ENCODE peak calls at places on chromosome X, in seven cellular contexts. G is mesenchymal stem cell, X is H9, W is trophoblast cell, H is H1, U is mesendoderm, K is neuronal stem cell. L is an unnamed sample.

GRCh38 chrX:13093489-13094140 is 49.2 kb upstream of the FAM9C start:
- DNase-seq in U (no peak), K (no peak), W (no peak), X (no peak), G (no peak), H (no peak), L (no peak)

GRCh38 chrX:108090474-108091265 is 672 bp downstream of the PSMD10 start:
- DNase-seq in W (peak; percentile 20), K (no peak), X (no peak), U (no peak), G (peak; percentile 80), H (no peak), L (peak; percentile 44)

GRCh38 chrX:100819534-100819836 is 706 bp upstream of the CSTF2 start:
- DNase-seq in X (peak; percentile 23), U (no peak), W (no peak), H (no peak), K (no peak), G (no peak), L (no peak)

GRCh38 chrX:38192007-38192625 is 28.6 kb downstream of the SRPX start:
- DNase-seq in U (peak; percentile 16), X (peak; percentile 31), K (no peak), H (no peak), W (peak; percentile 31), G (no peak), L (peak; percentile 25)

GRCh38 chrX:34918856-34919255 is 23.7 kb upstream of the FAM47B start:
- DNase-seq in K (peak; percentile 11), W (peak; percentile 29), U (peak; percentile 71), H (no peak), X (peak; percentile 50), G (peak; percentile 67), L (peak; percentile 75)

GRCh38 chrX:48491809-48492208 is 15.8 kb downstream of the FTSJ1 start:
- DNase-seq in U (no peak), W (no peak), G (no peak), K (no peak), X (no peak), H (no peak), L (no peak)

GRCh38 chrX:25105251-25105650 is 89.5 kb upstream of the ARX start:
- DNase-seq in X (peak; percentile 32), W (no peak), G (no peak), H (no peak), U (peak; percentile 22), K (no peak), L (no peak)

GRCh38 chrX:134782796-134783195 is 124.5 kb upstream of the PLAC1 start:
- DNase-seq in W (peak; percentile 74), X (no peak), K (no peak), G (peak; percentile 60), H (no peak), U (no peak), L (peak; percentile 59)

GRCh38 chrX:150897371-150898319 is 823 bp downstream of the CD99L2 start:
- DNase-seq in W (peak; percentile 24), H (no peak), X (peak; percentile 39), G (peak; percentile 45), K (no peak), U (peak; percentile 51), L (no peak)

GRCh38 chrX:81259008-81259713 is 57.3 kb downstream of the SH3BGRL start:
- DNase-seq in X (no peak), K (no peak), G (peak; percentile 46), H (no peak), W (peak; percentile 9), U (peak; percentile 1), L (peak; percentile 67)

GRCh38 chrX:147803948-147804347 is 107.8 kb upstream of the FMR1 start:
- DNase-seq in G (no peak), H (no peak), U (peak; percentile 48), K (peak; percentile 3), W (peak; percentile 46), X (no peak), L (no peak)

GRCh38 chrX:95733426-95733825 is 951.2 kb upstream of the DIAPH2 start:
- DNase-seq in W (no peak), G (no peak), X (no peak), U (no peak), H (no peak), K (peak; percentile 37), L (no peak)

GRCh38 chrX:17038681-17039161 is 92.3 kb downstream of the REPS2 start:
- DNase-seq in H (no peak), X (no peak), G (no peak), U (no peak), K (no peak), W (no peak), L (no peak)

GRCh38 chrX:47483310-47484268 is 567 bp upstream of the ZNF41 start:
- DNase-seq in W (peak; percentile 23), U (no peak), G (peak; percentile 53), X (no peak), K (no peak), H (no peak), L (peak; percentile 30)

GRCh38 chrX:102651968-102652744 is 873 bp downstream of the GPRASP1 start:
- DNase-seq in H (no peak), K (no peak), G (peak; percentile 62), X (no peak), W (peak; percentile 44), U (peak; percentile 55), L (peak; percentile 29)

GRCh38 chrX:120308558-120308957 is 2.7 kb downstream of the TMEM255A start:
- DNase-seq in U (peak; percentile 84), K (peak; percentile 53), G (no peak), X (peak; percentile 79), W (no peak), H (peak; percentile 36), L (no peak)

GRCh38 chrX:16603822-16604221 is 46.1 kb upstream of the S100G start:
- DNase-seq in G (no peak), W (no peak), U (no peak), H (no peak), K (no peak), X (no peak), L (no peak)

GRCh38 chrX:77061533-77061932 is 385.7 kb upstream of the FGF16 start:
- DNase-seq in G (no peak), W (no peak), U (no peak), H (no peak), K (no peak), X (no peak), L (no peak)

GRCh38 chrX:13013353-13014110 is 30.9 kb downstream of the FAM9C start:
- DNase-seq in W (peak; percentile 64), U (peak; percentile 56), G (peak; percentile 52), K (no peak), X (no peak), H (no peak), L (no peak)

GRCh38 chrX:101164766-101165590 is 54.6 kb upstream of the DRP2 start:
- DNase-seq in H (no peak), W (no peak), U (no peak), K (no peak), X (no peak), G (peak; percentile 42), L (peak; percentile 59)

GRCh38 chrX:65528705-65529340 is 5.8 kb downstream of the LAS1L start:
- DNase-seq in U (peak; percentile 51), H (peak; percentile 23), G (peak; percentile 33), K (peak; percentile 35), W (peak; percentile 60), X (peak; percentile 56), L (peak; percentile 10)

GRCh38 chrX:55801811-55802210 is 84.3 kb downstream of the RRAGB start:
- DNase-seq in U (peak; percentile 35), W (no peak), H (no peak), X (no peak), G (no peak), K (no peak), L (no peak)

GRCh38 chrX:15301924-15302323 is 13.5 kb downstream of the ASB11 start:
- DNase-seq in K (no peak), H (no peak), W (peak; percentile 39), U (peak; percentile 0), G (peak; percentile 46), X (no peak), L (peak; percentile 41)

GRCh38 chrX:19343462-19344206 is at the start of gene PDHA1:
- DNase-seq in K (peak; percentile 82), G (peak; percentile 92), X (peak; percentile 91), U (peak; percentile 93), W (peak; percentile 94), H (peak; percentile 47), L (peak; percentile 87)

GRCh38 chrX:19344207-19344534 is 444 bp downstream of the PDHA1 start:
- DNase-seq in W (no peak), G (no peak), H (no peak), U (no peak), K (no peak), X (no peak), L (no peak)

GRCh38 chrX:19342331-19342906 is 1.3 kb upstream of the PDHA1 start:
- DNase-seq in X (no peak), U (no peak), K (no peak), G (no peak), W (no peak), H (no peak), L (peak; percentile 34)

GRCh38 chrX:19344661-19345060 is 934 bp downstream of the PDHA1 start:
- DNase-seq in K (no peak), W (no peak), H (no peak), G (no peak), X (no peak), U (no peak), L (no peak)

DNA sequence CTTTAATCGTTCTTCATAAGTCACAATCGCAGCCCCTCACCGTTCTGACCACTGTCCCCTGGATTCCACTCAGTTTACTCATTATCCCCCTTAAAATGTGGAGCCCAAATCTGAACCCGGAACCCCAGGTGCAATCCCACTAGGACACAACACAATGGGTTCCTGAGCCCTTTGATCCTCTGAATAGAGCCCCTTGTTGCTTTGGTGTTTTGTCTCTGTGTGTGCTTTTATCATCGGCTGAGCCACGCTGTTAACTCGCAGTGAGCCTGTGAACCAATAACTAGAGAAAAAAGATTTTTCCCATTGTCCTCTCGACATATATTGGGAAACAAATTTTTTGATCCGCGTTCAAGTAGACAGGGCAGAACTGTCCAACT is 654 bp upstream of the PDHA1 start:
- DNase-seq in K (peak; percentile 9), X (no peak), W (no peak), G (no peak), H (no peak), U (no peak), L (no peak)
- H2BK5ac ChIP-seq in K (no peak overlapping the region), X (no peak overlapping the region), W (no peak overlapping the region), G (no peak overlapping the region), H (no peak overlapping the region), U (no peak overlapping the region), L (peak overlapping the region; percentile 80)

GRCh38 chrX:9882669-9883446 is 84.3 kb upstream of the CLDN34 start:
- DNase-seq in U (peak; percentile 53), X (no peak), K (no peak), H (no peak), G (peak; percentile 87), W (peak; percentile 57), L (peak; percentile 87)
- H2BK5ac ChIP-seq in U (no peak overlapping the region), X (no peak overlapping the region), K (no peak overlapping the region), H (no peak overlapping the region), G (no peak overlapping the region), W (peak overlapping the region; percentile 63), L (no peak overlapping the region)

GRCh38 chrX:109831326-109831985 is 98.4 kb upstream of the ACSL4 start:
- DNase-seq in K (no peak), U (no peak), G (no peak), X (no peak), H (no peak), W (no peak), L (no peak)
- H2BK5ac ChIP-seq in K (no peak overlapping the region), U (no peak overlapping the region), G (no peak overlapping the region), X (no peak overlapping the region), H (no peak overlapping the region), W (no peak overlapping the region), L (no peak overlapping the region)

DNA sequence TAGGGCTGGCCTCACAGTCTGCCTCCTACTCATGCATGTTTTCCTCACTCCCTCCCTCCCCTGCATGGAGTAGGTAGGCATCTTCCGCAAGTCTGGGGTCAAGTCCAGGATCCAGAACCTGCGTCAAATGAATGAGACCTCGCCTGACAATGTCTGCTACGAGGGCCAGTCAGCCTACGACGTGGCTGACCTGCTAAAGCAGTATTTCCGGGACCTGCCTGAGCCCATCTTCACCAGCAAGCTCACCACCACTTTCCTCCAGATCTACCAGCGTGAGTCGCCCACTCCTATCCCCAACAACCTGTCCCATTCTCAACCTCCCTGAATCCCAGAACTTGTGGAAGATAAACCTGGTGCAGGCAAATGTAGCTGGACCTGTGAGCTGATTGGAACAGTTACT is 73.4 kb downstream of the STARD8 start:
- DNase-seq in U (no peak), X (no peak), W (no peak), G (no peak), H (no peak), K (no peak), L (no peak)
- H2BK5ac ChIP-seq in U (no peak overlapping the region), X (no peak overlapping the region), W (no peak overlapping the region), G (no peak overlapping the region), H (no peak overlapping the region), K (no peak overlapping the region), L (no peak overlapping the region)

L was measured in IMR-90.